ENCODE peak calls at places on chromosomes 13 and 19, in seven cellular contexts. X is upper lobe of left lung; A is activated CD8-positive, alpha-beta memory T cell treated with anti-CD3 and anti-CD28 coated beads for 48 hours; R is KG1; M is activated naive CD8-positive, alpha-beta T cell treated with anti-CD3 and anti-CD28 coated beads, Interleukin-2, amount 50 U/mL, for 16 hours; E is sciatic nerve; U is left cardiac atrium. Y is an unnamed sample.

GRCh38 chr19:23439623-23440022 is 44.4 kb upstream of the ZNF91 start:
- DNase-seq in A (no peak), X (no peak), R (no peak), E (no peak), U (no peak), M (no peak), Y (no peak)

GRCh38 chr13:97372929-97373328 is 61.0 kb upstream of the RAP2A start:
- DNase-seq in U (no peak), X (no peak), R (no peak), M (no peak), A (no peak), E (no peak), Y (no peak)

GRCh38 chr13:24745861-24746617 is 17.9 kb upstream of the RNF17 start:
- DNase-seq in R (no peak), U (no peak), A (no peak), M (no peak), X (no peak), E (no peak), Y (no peak)

GRCh38 chr13:111043575-111043982 is 71.5 kb upstream of the ARHGEF7 start:
- DNase-seq in M (no peak), U (peak), E (no peak), R (no peak), X (no peak), A (no peak), Y (no peak)

GRCh38 chr13:68275758-68276157 is 1045.6 kb upstream of the PCDH9 start:
- DNase-seq in R (no peak), X (no peak), E (no peak), M (no peak), U (no peak), A (no peak), Y (no peak)

GRCh38 chr13:110351636-110352420 is 44.7 kb downstream of the COL4A2 start:
- DNase-seq in R (no peak), E (no peak), X (no peak), U (no peak), A (no peak), M (no peak), Y (no peak)

GRCh38 chr19:1507763-1508506 is 4.9 kb downstream of the ADAMTSL5 start:
- DNase-seq in M (peak), U (peak), R (peak), E (peak), A (peak), X (peak), Y (peak)

GRCh38 chr13:42396501-42396900 is 124.5 kb downstream of the AKAP11 start:
- DNase-seq in R (no peak), A (no peak), M (no peak), X (no peak), E (no peak), U (no peak), Y (peak)

GRCh38 chr13:20241593-20241992 is 9.5 kb upstream of the GJB6 start:
- DNase-seq in R (no peak), E (no peak), M (no peak), X (no peak), A (no peak), U (no peak), Y (no peak)

GRCh38 chr13:84588023-84588422 is 705.7 kb upstream of the SLITRK1 start:
- DNase-seq in E (no peak), M (no peak), A (no peak), U (no peak), X (no peak), R (no peak), Y (no peak)

GRCh38 chr13:63198076-63198475 is 1782.4 kb upstream of the PCDH20 start:
- DNase-seq in A (no peak), R (no peak), M (no peak), U (no peak), X (peak), E (no peak), Y (no peak)

GRCh38 chr13:73520566-73521290 is 461.9 kb downstream of the KLF5 start:
- DNase-seq in E (no peak), A (no peak), U (no peak), X (no peak), M (no peak), R (no peak), Y (peak)

GRCh38 chr13:95300625-95301134 is 571 bp downstream of the ABCC4 start:
- DNase-seq in R (peak), X (peak), U (peak), M (peak), A (no peak), E (peak), Y (peak)

GRCh38 chr13:97567510-97568243 is 133.7 kb downstream of the RAP2A start:
- DNase-seq in X (peak), E (no peak), M (no peak), A (no peak), R (no peak), U (no peak), Y (no peak)

GRCh38 chr19:18431351-18432197 is 6.4 kb downstream of the ISYNA1 start:
- DNase-seq in E (no peak), X (no peak), U (no peak), R (no peak), A (no peak), M (no peak), Y (no peak)

GRCh38 chr19:15524781-15525180 is 16.5 kb downstream of the CYP4F22 start:
- DNase-seq in A (no peak), R (no peak), X (no peak), E (no peak), M (no peak), U (no peak), Y (no peak)

GRCh38 chr13:30880151-30880551 is 25.9 kb upstream of the MEDAG start:
- DNase-seq in A (no peak), R (no peak), X (no peak), E (no peak), U (no peak), M (no peak), Y (no peak)

GRCh38 chr13:84946144-84946543 is 853.1 kb downstream of the SLITRK6 start:
- DNase-seq in U (no peak), A (no peak), E (no peak), X (no peak), R (no peak), M (no peak), Y (no peak)

GRCh38 chr19:17391371-17392151 is 2.4 kb downstream of the CCDC194 start:
- DNase-seq in U (no peak), E (no peak), R (no peak), X (no peak), A (no peak), M (no peak), Y (no peak)

GRCh38 chr13:35524192-35524591 is 47.7 kb upstream of the MAB21L1 start:
- DNase-seq in E (no peak), U (no peak), R (no peak), M (no peak), A (no peak), X (no peak), Y (no peak)

GRCh38 chr19:39497850-39498261 is 891 bp upstream of the DLL3 start:
- DNase-seq in U (no peak), X (no peak), R (no peak), E (no peak), A (no peak), M (no peak), Y (no peak)

GRCh38 chr13:84137292-84137691 is 255.0 kb upstream of the SLITRK1 start:
- DNase-seq in E (no peak), U (no peak), A (no peak), M (peak), R (peak), X (peak), Y (peak)

GRCh38 chr13:93945621-93946020 is 533.9 kb downstream of the DCT start:
- DNase-seq in E (no peak), A (no peak), U (no peak), R (no peak), X (no peak), M (no peak), Y (no peak)

Y was measured in T-helper 1 cell.